ENCODE peak calls at places on chromosomes 2 and 18, in ten cellular contexts. Z is NCI-H82, H is activated T-helper 1 cell treated with Interleukin-2 at 50 U/mL for 16 hours, P is GM10248, Y is Calu3, I is progenitor cell of endocrine pancreas, M is dermis microvascular lymphatic vessel endothelial cell, W is EH, K is hypothalamus, O is HFF-Myc. G is an unnamed sample.

GRCh38 chr2:62578837-62579640 is 73.0 kb upstream of the TMEM17 start:
- DNase-seq in O (no peak), W (peak), Z (no peak), P (no peak), M (peak), Y (peak), H (no peak), I (no peak), K (no peak), G (no peak)

GRCh38 chr2:165434865-165435500 is 34.5 kb upstream of the CSRNP3 start:
- DNase-seq in Y (no peak), O (no peak), P (no peak), K (no peak), Z (no peak), I (no peak), H (no peak), M (no peak), W (peak), G (no peak)

GRCh38 chr18:60198063-60198462 is 174.5 kb downstream of the MC4R start:
- DNase-seq in H (no peak), O (no peak), M (no peak), W (no peak), K (no peak), I (no peak), Z (no peak), Y (no peak), P (no peak), G (no peak)

GRCh38 chr2:117068371-117068770 is 746.1 kb upstream of the DDX18 start:
- DNase-seq in Y (no peak), P (no peak), M (no peak), K (no peak), W (no peak), Z (no peak), I (no peak), O (no peak), H (no peak), G (no peak)

GRCh38 chr2:215338883-215339679 is 27.2 kb downstream of the ATIC start:
- DNase-seq in I (no peak), K (no peak), H (no peak), M (no peak), W (no peak), P (no peak), Y (no peak), Z (peak), O (no peak), G (no peak)

GRCh38 chr2:194553969-194554368 is 1103.1 kb upstream of the SLC39A10 start:
- DNase-seq in O (no peak), P (no peak), I (no peak), Y (no peak), Z (no peak), W (no peak), K (no peak), M (no peak), H (no peak), G (no peak)

GRCh38 chr2:190088917-190089316 is 26.4 kb upstream of the MSTN start:
- DNase-seq in O (peak), I (peak), H (no peak), M (peak), K (no peak), W (peak), P (peak), Y (peak), Z (peak), G (peak)

GRCh38 chr2:109364212-109364611 is 235.2 kb downstream of the SH3RF3 start:
- DNase-seq in H (no peak), K (no peak), I (no peak), M (no peak), Y (no peak), O (no peak), Z (no peak), W (no peak), P (no peak), G (no peak)

GRCh38 chr2:19868705-19869550 is 32.9 kb downstream of the TTC32 start:
- DNase-seq in W (peak), M (peak), O (no peak), H (peak), Z (no peak), P (peak), I (peak), Y (peak), K (no peak), G (no peak)

G was measured in WERI-Rb-1.